ENCODE peak calls at places on chromosomes 4 and X, in nine cellular contexts. U is colonic mucosa; F is osteoblast; W is thyroid gland; T is breast epithelium; P is IMR-90; Q is CD8-positive, alpha-beta T cell; O is heart right ventricle; Y is iPS DF 6.9. L is an unnamed sample. For H3K4me1 and H3K36me3, the result is how much of the 10 kb centered on the place peaks cover.

GRCh38 chrX:104189862-104190261 is 23.6 kb downstream of the FAM199X start:
- DNase-seq in O (no peak), F (peak), T (no peak), Y (no peak), P (no peak), W (no peak), Q (no peak), U (no peak), L (no peak)

GRCh38 chr4:115110191-115111166 is 2.9 kb downstream of the NDST4 start:
- DNase-seq in P (no peak), F (no peak), Q (no peak), Y (no peak), O (no peak), W (no peak), U (no peak), T (no peak), L (no peak)

GRCh38 chr4:40960926-40961325 is 211.2 kb downstream of the NSUN7 start:
- DNase-seq in P (peak), O (no peak), T (no peak), W (no peak), Q (no peak), Y (no peak), U (no peak), F (no peak), L (no peak)

GRCh38 chrX:63656871-63657580 is 128.0 kb downstream of the ARHGEF9 start:
- DNase-seq in Y (no peak), F (no peak), O (no peak), T (no peak), Q (no peak), P (peak), W (no peak), U (no peak), L (no peak)

GRCh38 chr4:128281354-128281753 is 6.3 kb downstream of the PGRMC2 start:
- DNase-seq in U (no peak), O (no peak), P (no peak), Q (no peak), Y (no peak), W (no peak), F (no peak), T (no peak), L (no peak)

GRCh38 chr4:82005153-82005552 is 368.6 kb downstream of the HNRNPD start:
- DNase-seq in P (no peak), U (no peak), Y (no peak), O (no peak), W (no peak), T (no peak), Q (no peak), F (no peak), L (no peak)

GRCh38 chr4:71417150-71417549 is 78.3 kb downstream of the SLC4A4 start:
- DNase-seq in U (no peak), W (no peak), F (peak), Y (no peak), O (no peak), T (no peak), P (peak), Q (no peak), L (no peak)

GRCh38 chr4:27828843-27829242 is 968.2 kb downstream of the STIM2 start:
- DNase-seq in P (no peak), F (no peak), O (no peak), T (no peak), Y (no peak), U (no peak), Q (no peak), W (no peak), L (no peak)

GRCh38 chr4:183905081-183905592 is at the start of gene STOX2:
- DNase-seq in Y (peak), T (peak), W (peak), O (peak), P (peak), Q (no peak), F (peak), U (peak), L (peak)

GRCh38 chr4:57103051-57103450 is 7.1 kb downstream of the IGFBP7 start:
- DNase-seq in Y (no peak), U (no peak), O (peak), T (no peak), P (peak), F (peak), Q (no peak), W (no peak), L (no peak)

GRCh38 chrX:6024204-6024603 is 204.5 kb downstream of the NLGN4X start:
- DNase-seq in O (no peak), F (no peak), T (no peak), Q (no peak), U (no peak), Y (no peak), W (no peak), P (no peak), L (no peak)

GRCh38 chrX:71493111-71493613 is 39.7 kb upstream of the OGT start:
- DNase-seq in P (no peak), Y (no peak), W (peak), U (no peak), T (no peak), F (peak), O (peak), Q (no peak), L (peak)

GRCh38 chr4:136583567-136583966 is 948.7 kb downstream of the PCDH18 start:
- DNase-seq in F (no peak), Y (no peak), Q (no peak), W (no peak), O (no peak), T (no peak), U (no peak), P (no peak), L (no peak)

GRCh38 chr4:87819281-87819919 is 13.4 kb upstream of the MEPE start:
- DNase-seq in Y (no peak), U (no peak), Q (no peak), O (no peak), P (peak), F (peak), T (no peak), W (no peak), L (no peak)

GRCh38 chrX:40201486-40201885 is 103.7 kb upstream of the BCOR start:
- DNase-seq in T (no peak), Q (no peak), O (no peak), U (no peak), P (no peak), F (no peak), Y (no peak), W (no peak), L (no peak)

GRCh38 chr4:95045429-95045828 is 287.7 kb downstream of the BMPR1B start:
- DNase-seq in W (no peak), F (no peak), O (no peak), U (no peak), Y (no peak), T (no peak), P (no peak), Q (no peak), L (peak)

GRCh38 chr4:164924670-164925238 is 47.8 kb downstream of the APELA start:
- DNase-seq in P (no peak), T (no peak), W (no peak), Q (no peak), F (no peak), U (no peak), Y (no peak), O (no peak), L (no peak)

GRCh38 chr4:1178300-1179088 is 6.1 kb upstream of the SPON2 start:
- DNase-seq in O (no peak), W (no peak), Y (no peak), F (peak), T (no peak), U (no peak), P (peak), Q (no peak), L (no peak)

GRCh38 chr4:168630445-168631187 is 133.8 kb downstream of the PALLD start:
- DNase-seq in Q (no peak), T (no peak), Y (no peak), W (no peak), P (peak), O (no peak), U (no peak), F (peak), L (no peak)

GRCh38 chr4:159607824-159608223 is 504.9 kb downstream of the RAPGEF2 start:
- DNase-seq in O (no peak), Q (no peak), Y (no peak), U (no peak), W (no peak), T (no peak), F (no peak), P (no peak), L (no peak)

GRCh38 chr4:185011408-185011807 is 6.9 kb upstream of the HELT start:
- DNase-seq in W (no peak), U (no peak), T (no peak), F (no peak), Q (no peak), P (no peak), O (no peak), Y (no peak), L (peak)

GRCh38 chr4:112431158-112431557 is 84.8 kb downstream of the NEUROG2 start:
- DNase-seq in F (no peak), T (no peak), U (no peak), Y (no peak), P (no peak), Q (no peak), O (no peak), W (no peak), L (no peak)

GRCh38 chr4:175614880-175615279 is 197.2 kb downstream of the GPM6A start:
- DNase-seq in O (no peak), W (no peak), Y (no peak), Q (no peak), F (no peak), T (no peak), U (no peak), P (no peak), L (no peak)

GRCh38 chr4:173317003-173317402 is 17.2 kb downstream of the HMGB2 start:
- DNase-seq in U (no peak), T (no peak), Y (no peak), P (no peak), Q (no peak), W (no peak), F (no peak), O (no peak), L (peak)

GRCh38 chr4:89298788-89299152 is 8.8 kb downstream of the GPRIN3 start:
- DNase-seq in O (no peak), Q (no peak), T (no peak), Y (no peak), P (no peak), F (no peak), U (no peak), W (no peak), L (no peak)

GRCh38 chrX:120365320-120365719 is 3.4 kb downstream of the ATP1B4 start:
- DNase-seq in T (no peak), O (peak), W (peak), Y (peak), U (peak), F (no peak), Q (peak), P (no peak), L (peak)

GRCh38 chr4:53456178-53456577 is 78.7 kb downstream of the FIP1L1 start:
- DNase-seq in U (no peak), O (no peak), W (no peak), T (no peak), Q (no peak), P (no peak), Y (no peak), F (no peak), L (no peak)

GRCh38 chr4:113952452-113953029 is 26.9 kb downstream of the ARSJ start:
- DNase-seq in U (peak), Q (no peak), W (no peak), T (no peak), P (peak), F (no peak), O (peak), Y (peak), L (peak)

GRCh38 chr4:100696531-100696930 is 178.7 kb upstream of the EMCN start:
- DNase-seq in P (no peak), F (no peak), W (no peak), U (no peak), Q (no peak), T (no peak), O (no peak), Y (no peak), L (no peak)

GRCh38 chr4:134308910-134309309 is 107.3 kb upstream of the PABPC4L start:
- DNase-seq in F (no peak), Q (no peak), W (no peak), P (no peak), O (no peak), U (no peak), Y (no peak), T (no peak), L (no peak)

GRCh38 chr4:184439856-184440592 is 34.3 kb downstream of the IRF2 start:
- DNase-seq in P (peak), O (no peak), T (no peak), W (no peak), F (peak), Q (no peak), U (no peak), Y (no peak), L (no peak)

GRCh38 chrX:145002776-145003175 is 244.5 kb upstream of the SPANXN1 start:
- DNase-seq in U (no peak), Q (no peak), W (no peak), P (no peak), O (no peak), Y (no peak), T (no peak), F (no peak), L (no peak)

GRCh38 chr4:185576918-185577591 is 41.7 kb upstream of the PDLIM3 start:
- DNase-seq in U (no peak), Y (no peak), W (no peak), O (no peak), T (no peak), F (no peak), P (peak), Q (no peak), L (no peak)

GRCh38 chrX:10072786-10073568 is 83.8 kb upstream of the CLCN4 start:
- DNase-seq in W (no peak), F (no peak), U (no peak), Y (no peak), T (no peak), P (no peak), Q (no peak), O (no peak), L (no peak)

GRCh38 chr4:184529283-184529682 is 54.9 kb upstream of the IRF2 start:
- DNase-seq in W (no peak), Q (no peak), F (no peak), U (no peak), Y (no peak), O (no peak), T (peak), P (no peak), L (no peak)

GRCh38 chrX:95117556-95117955 is 1443.5 kb downstream of the FAM133A start:
- DNase-seq in U (no peak), Y (no peak), O (no peak), F (no peak), W (no peak), Q (no peak), P (no peak), T (no peak), L (no peak)

GRCh38 chrX:102154218-102154860 is 1.4 kb downstream of the BEX5 start:
- DNase-seq in T (no peak), O (no peak), W (peak), Y (no peak), F (no peak), U (peak), Q (no peak), P (no peak), L (no peak)

GRCh38 chrX:21959362-21960051 is 19.0 kb downstream of the SMS start:
- DNase-seq in U (no peak), W (no peak), F (no peak), T (no peak), P (no peak), O (no peak), Q (no peak), Y (no peak), L (no peak)
- H3K4me1 ChIP-seq in U (under half), W (under half), F (under half), T (under half), P (under half), O (under half), Q (under half), Y (under half), L (under half)

GRCh38 chr4:161813889-161814288 is 349.9 kb downstream of the FSTL5 start:
- DNase-seq in O (no peak), Q (no peak), Y (no peak), F (no peak), U (no peak), W (no peak), P (no peak), T (no peak), L (no peak)

GRCh38 chr4:161817822-161818412 is 345.9 kb downstream of the FSTL5 start:
- DNase-seq in Q (no peak), T (no peak), O (no peak), U (no peak), W (no peak), P (no peak), F (no peak), Y (no peak), L (no peak)

GRCh38 chr4:161815841-161816240 is 348.0 kb downstream of the FSTL5 start:
- DNase-seq in Q (no peak), T (no peak), W (no peak), O (no peak), F (no peak), U (no peak), P (no peak), Y (no peak), L (no peak)

GRCh38 chr4:161813389-161813788 is 350.4 kb downstream of the FSTL5 start:
- DNase-seq in Q (no peak), P (no peak), U (no peak), F (no peak), Y (no peak), O (no peak), W (no peak), T (no peak), L (no peak)

GRCh38 chr4:161816958-161817357 is 346.8 kb downstream of the FSTL5 start:
- DNase-seq in O (no peak), Q (no peak), Y (no peak), U (no peak), F (no peak), T (no peak), P (no peak), W (no peak), L (no peak)
- H3K36me3 ChIP-seq in O (under half), Q (under half), Y (under half), U (under half), F (under half), T (under half), P (under half), W (under half), L (under half)

GRCh38 chr4:8596891-8597290 is 4.3 kb downstream of the CPZ start:
- DNase-seq in U (no peak), F (no peak), Q (no peak), O (no peak), W (no peak), Y (no peak), T (no peak), P (no peak), L (no peak)
- H3K4me1 ChIP-seq in U (under half), F (under half), Q (under half), O (under half), W (under half), Y (under half), T (under half), P (under half), L (under half)

GRCh38 chr4:147933779-147934178 is 201.9 kb downstream of the ARHGAP10 start:
- DNase-seq in W (no peak), Q (no peak), O (no peak), F (no peak), P (no peak), T (no peak), Y (no peak), U (no peak), L (no peak)
- H3K36me3 ChIP-seq in W (under half), Q (under half), O (under half), F (under half), P (under half), T (under half), Y (under half), U (under half), L (under half)

GRCh38 chrX:107683931-107684330 is 55.6 kb downstream of the PRPS1 start:
- DNase-seq in Y (no peak), T (no peak), F (no peak), P (no peak), U (no peak), O (no peak), Q (no peak), W (no peak), L (no peak)

GRCh38 chrX:107686026-107686425 is 57.7 kb downstream of the PRPS1 start:
- DNase-seq in P (no peak), Y (no peak), Q (no peak), W (no peak), T (no peak), U (no peak), F (no peak), O (no peak), L (no peak)

GRCh38 chrX:107686792-107687191 is 58.5 kb downstream of the PRPS1 start:
- DNase-seq in U (no peak), P (peak), F (no peak), O (no peak), T (no peak), Q (no peak), Y (no peak), W (no peak), L (no peak)

GRCh38 chrX:107684956-107685385 is 56.7 kb downstream of the PRPS1 start:
- DNase-seq in P (no peak), W (peak), Y (no peak), T (peak), O (peak), U (peak), Q (no peak), F (no peak), L (peak)

GRCh38 chrX:107683124-107683895 is 55.0 kb downstream of the PRPS1 start:
- DNase-seq in P (no peak), T (peak), U (no peak), F (no peak), Q (no peak), W (peak), Y (no peak), O (no peak), L (no peak)
- H3K4me1 ChIP-seq in P (under half), T (under half), U (under half), F (under half), Q (under half), W (under half), Y (under half), O (under half), L (under half)

GRCh38 chr4:3112979-3113469 is 38.5 kb downstream of the HTT start:
- DNase-seq in P (peak), O (no peak), T (no peak), U (no peak), F (no peak), Q (no peak), W (no peak), Y (no peak), L (no peak)

GRCh38 chr4:3111461-3111860 is 37.0 kb downstream of the HTT start:
- DNase-seq in W (no peak), F (peak), T (peak), P (peak), O (peak), Y (no peak), Q (no peak), U (no peak), L (no peak)

GRCh38 chr4:3114377-3114776 is 39.9 kb downstream of the HTT start:
- DNase-seq in Q (no peak), Y (no peak), F (no peak), T (no peak), W (no peak), U (no peak), O (no peak), P (peak), L (no peak)

GRCh38 chr4:3115637-3116300 is 41.3 kb downstream of the HTT start:
- DNase-seq in Y (no peak), P (peak), O (no peak), U (no peak), Q (no peak), F (no peak), T (no peak), W (peak), L (no peak)

GRCh38 chr4:3112241-3112978 is 37.9 kb downstream of the HTT start:
- DNase-seq in F (no peak), W (peak), U (no peak), O (no peak), P (no peak), Q (no peak), T (no peak), Y (no peak), L (no peak)
- H3K36me3 ChIP-seq in F (under half), W (under half), U (under half), O (half or more), P (under half), Q (half or more), T (under half), Y (under half), L (under half)

DNA sequence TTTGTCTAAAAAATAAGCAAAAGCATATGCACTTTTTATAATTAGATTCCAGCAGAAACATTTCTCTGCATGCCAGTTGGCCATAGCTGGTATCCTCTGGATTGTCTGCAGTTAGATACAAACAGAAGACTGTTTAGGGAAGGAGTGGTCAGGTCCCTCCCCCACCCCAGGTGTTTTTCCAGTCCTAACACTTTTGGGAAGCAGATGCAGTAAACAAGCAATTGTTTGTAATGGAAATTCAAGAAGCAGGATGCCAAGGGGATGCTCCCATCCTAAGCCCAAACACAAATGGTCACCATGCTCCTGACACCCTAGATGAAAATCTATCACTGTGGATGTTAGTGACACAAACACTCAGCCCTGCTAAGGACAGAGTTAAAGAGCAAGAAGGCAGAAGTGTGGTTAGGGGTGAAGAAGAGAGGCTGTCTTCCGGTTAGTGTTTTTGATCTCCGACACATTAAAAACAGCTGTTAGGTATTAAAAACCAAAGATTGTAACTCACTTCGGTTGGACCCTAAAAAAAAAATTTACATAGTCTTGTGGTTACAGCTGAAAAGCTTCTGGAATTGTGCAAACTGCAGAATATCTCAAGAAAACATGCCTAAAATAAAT is 7.9 kb downstream of the LEF1 start:
- DNase-seq in T (no peak), Y (no peak), P (no peak), W (no peak), U (no peak), O (no peak), Q (no peak), F (no peak), L (no peak)
- H3K4me1 ChIP-seq in T (under half), Y (under half), P (under half), W (under half), U (under half), O (under half), Q (under half), F (under half), L (under half)

L was measured in Caco-2.